ENCODE peak calls at places on chromosomes 6 and 20, in five cellular contexts. Q is HepG2, E is K562, M is GM12878, Y is HCT116. S is an unnamed sample. For H3K4me1, the result is how much of the 10 kb centered on the place peaks cover.

GRCh38 chr6:5746392-5747140 is 260.2 kb downstream of the NRN1 start:
- DNase-seq in M (no peak), E (peak), Y (no peak), Q (no peak), S (no peak)

GRCh38 chr6:22328499-22328898 is 31.7 kb upstream of the PRL start:
- DNase-seq in M (no peak), E (no peak), Y (no peak), Q (no peak), S (no peak)

GRCh38 chr6:114181629-114182028 is 161.2 kb downstream of the HS3ST5 start:
- DNase-seq in M (no peak), E (no peak), Q (no peak), Y (no peak), S (no peak)

GRCh38 chr6:108168980-108169800 is 3.4 kb downstream of the NR2E1 start:
- DNase-seq in E (no peak), M (no peak), Y (no peak), Q (no peak), S (no peak)

GRCh38 chr6:152398316-152398715 is 238.8 kb downstream of the SYNE1 start:
- DNase-seq in M (no peak), E (no peak), Q (no peak), Y (no peak), S (no peak)

GRCh38 chr6:170011233-170012142 is 260.1 kb downstream of the ERMARD start:
- DNase-seq in M (no peak), Y (no peak), Q (no peak), E (no peak), S (no peak)

GRCh38 chr20:31845300-31845863 is at the start of gene FOXS1:
- DNase-seq in E (no peak), Q (no peak), Y (no peak), M (no peak), S (no peak)

GRCh38 chr6:170583736-170584180 is 679 bp downstream of the PDCD2 start:
- DNase-seq in E (no peak), M (no peak), Q (no peak), Y (no peak), S (no peak)

GRCh38 chr6:122839477-122839876 is 50.4 kb downstream of the SMPDL3A start:
- DNase-seq in Y (peak), M (no peak), Q (peak), E (peak), S (peak)

GRCh38 chr20:5067877-5068276 is 51.9 kb downstream of the PCNA start:
- DNase-seq in M (no peak), E (no peak), Q (no peak), Y (no peak), S (no peak)

GRCh38 chr6:66808771-66809170 is 1101.7 kb upstream of the EYS start:
- DNase-seq in M (no peak), E (no peak), Y (no peak), Q (no peak), S (no peak)

GRCh38 chr6:130928993-130929678 is 101.9 kb downstream of the SMLR1 start:
- DNase-seq in M (no peak), Y (no peak), Q (no peak), E (no peak), S (no peak)

GRCh38 chr20:23120936-23121765 is 35.0 kb upstream of the CD93 start:
- DNase-seq in E (peak), Y (no peak), Q (no peak), M (no peak), S (no peak)

GRCh38 chr6:170135821-170136471 is 154.9 kb downstream of the DLL1 start:
- DNase-seq in Y (no peak), E (no peak), Q (no peak), M (no peak), S (no peak)

GRCh38 chr20:38228436-38228835 is 32.1 kb downstream of the KIAA1755 start:
- DNase-seq in M (no peak), Q (no peak), Y (no peak), E (peak), S (no peak)

GRCh38 chr6:92647630-92648029 is 771.7 kb downstream of the EPHA7 start:
- DNase-seq in E (no peak), Q (peak), M (no peak), Y (no peak), S (no peak)

GRCh38 chr20:8124639-8125038 is 7.4 kb upstream of the PLCB1 start:
- DNase-seq in M (no peak), Y (no peak), Q (no peak), E (no peak), S (no peak)

GRCh38 chr20:39117486-39117885 is 155.3 kb downstream of the DHX35 start:
- DNase-seq in Y (peak), M (no peak), E (no peak), Q (peak), S (no peak)

GRCh38 chr20:47506335-47506734 is 4.6 kb downstream of the NCOA3 start:
- DNase-seq in Q (no peak), Y (no peak), E (no peak), M (no peak), S (no peak)

GRCh38 chr6:46234156-46234556 is 63.4 kb upstream of the ENPP5 start:
- DNase-seq in Y (no peak), E (no peak), Q (no peak), M (no peak), S (no peak)

GRCh38 chr6:92779758-92780157 is 639.6 kb downstream of the EPHA7 start:
- DNase-seq in Q (no peak), M (no peak), E (no peak), Y (no peak), S (no peak)

GRCh38 chr6:144922120-144922722 is 637.1 kb downstream of the UTRN start:
- DNase-seq in Q (no peak), E (no peak), Y (no peak), M (no peak), S (no peak)

GRCh38 chr6:33620584-33621395 is at the start of gene ITPR3:
- DNase-seq in E (peak), Q (no peak), Y (peak), M (peak), S (no peak)

GRCh38 chr6:163694988-163695942 is 280.7 kb downstream of the QKI start:
- DNase-seq in Q (peak), M (no peak), E (no peak), Y (no peak), S (no peak)

GRCh38 chr6:41887355-41887754 is 7.8 kb downstream of the USP49 start:
- DNase-seq in E (no peak), Q (no peak), M (no peak), Y (no peak), S (no peak)

GRCh38 chr6:158867381-158868121 is 48.4 kb upstream of the EZR start:
- DNase-seq in Y (peak), E (no peak), M (no peak), Q (no peak), S (no peak)

GRCh38 chr20:34578521-34579147 is 20.1 kb downstream of the MAP1LC3A start:
- DNase-seq in M (no peak), Y (no peak), Q (no peak), E (no peak), S (no peak)

GRCh38 chr6:133380047-133380446 is 138.9 kb downstream of the EYA4 start:
- DNase-seq in M (no peak), Y (no peak), Q (no peak), E (no peak), S (no peak)

GRCh38 chr6:21949211-21949801 is 347.5 kb downstream of the PRL start:
- DNase-seq in Y (no peak), M (no peak), Q (peak), E (no peak), S (no peak)

GRCh38 chr6:116542426-116542825 is 3.1 kb downstream of the TRAPPC3L start:
- DNase-seq in E (no peak), M (no peak), Q (no peak), Y (no peak), S (no peak)

GRCh38 chr20:41170386-41171105 is 33.2 kb downstream of the PLCG1 start:
- DNase-seq in Q (no peak), Y (no peak), M (no peak), E (no peak), S (no peak)

GRCh38 chr20:2693286-2693995 is 861 bp downstream of the EBF4 start:
- DNase-seq in M (no peak), E (no peak), Q (no peak), Y (no peak), S (no peak)

GRCh38 chr6:164396071-164397047 is 913.0 kb downstream of the C6orf118 start:
- DNase-seq in Q (no peak), E (no peak), M (no peak), Y (no peak), S (no peak)

GRCh38 chr20:51378171-51378928 is 164.2 kb downstream of the NFATC2 start:
- DNase-seq in Y (no peak), M (no peak), Q (no peak), E (peak), S (no peak)

GRCh38 chr20:19757973-19758887 is at the start of gene RIN2:
- DNase-seq in E (no peak), Y (peak), M (no peak), Q (peak), S (peak)

DNA sequence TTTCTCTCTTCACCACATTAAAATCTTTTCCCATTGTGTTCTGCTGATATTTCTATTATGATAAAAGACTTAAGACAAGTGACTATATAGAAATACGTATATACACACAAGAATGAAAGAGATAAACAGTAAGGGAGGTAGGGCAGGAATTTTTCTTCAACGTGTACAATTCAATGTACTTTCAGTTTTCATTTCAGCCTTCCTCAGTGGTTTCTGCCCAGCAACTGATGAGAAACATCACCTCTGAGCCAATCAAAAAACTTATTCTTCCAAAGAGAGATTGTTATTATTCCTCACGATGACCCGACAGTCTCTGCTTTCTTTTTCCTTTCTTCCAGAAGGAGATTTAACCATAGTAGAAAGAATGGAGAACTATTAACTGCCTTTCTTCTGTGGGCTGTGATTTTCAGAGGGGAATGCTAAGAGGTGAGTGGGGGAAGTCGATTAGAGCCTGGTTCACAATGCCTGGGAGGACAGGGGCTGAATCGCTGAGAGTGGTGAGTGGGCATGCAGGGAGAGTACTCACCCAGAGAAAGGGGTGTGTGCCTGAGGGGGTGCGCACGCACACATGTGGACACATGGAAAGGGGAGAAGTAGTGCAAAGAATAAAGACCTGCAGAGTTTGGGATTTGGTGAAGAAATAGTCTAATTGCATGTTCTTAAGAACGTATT is at the start of gene BTN3A1:
- DNase-seq in Q (peak), Y (peak), M (peak), E (peak), S (peak)
- H3K4me1 ChIP-seq in Q (under half), Y (under half), M (under half), E (under half), S (under half)

GRCh38 chr6:52362443-52363221 is 681 bp downstream of the PAQR8 start:
- DNase-seq in Y (no peak), E (peak), M (no peak), Q (no peak), S (no peak)
- H3K27ac ChIP-seq in Y (peak), E (peak), M (peak), Q (peak), S (peak)

DNA sequence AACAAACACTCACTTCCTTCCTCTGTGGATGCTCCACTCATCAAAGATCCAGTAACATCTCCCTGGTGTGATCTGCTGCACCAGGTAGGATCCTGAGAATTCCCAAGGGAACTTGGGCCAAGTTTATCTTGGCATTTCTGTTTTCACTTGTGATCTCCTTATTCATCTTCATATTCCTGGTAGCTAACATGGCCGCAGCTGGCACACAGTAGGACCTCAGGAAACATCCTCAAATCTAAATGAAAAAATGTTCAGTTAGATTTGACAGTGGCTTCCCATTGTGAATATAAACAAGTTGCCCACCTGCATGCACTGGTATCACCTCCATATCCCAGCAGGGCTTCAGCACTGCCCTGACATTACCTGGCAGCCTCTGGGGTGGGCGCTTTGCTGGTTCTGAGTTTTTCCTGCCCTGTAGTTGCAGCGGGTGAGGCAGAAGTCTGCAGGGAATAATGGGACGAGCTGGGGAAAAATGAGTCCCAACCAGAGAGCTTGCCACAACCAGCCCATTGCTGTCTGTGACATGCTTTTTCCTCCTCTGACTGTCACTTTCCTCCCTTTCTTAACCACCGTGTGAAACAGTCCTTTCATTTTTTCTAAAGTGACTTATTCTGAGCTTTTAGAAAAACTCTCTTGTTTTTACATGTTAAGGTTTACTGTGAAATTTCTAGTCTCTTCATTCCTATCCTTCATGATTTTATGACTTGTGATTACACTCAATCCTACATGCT is 9.4 kb upstream of the DSTN start:
- DNase-seq in Y (no peak), Q (no peak), M (no peak), E (no peak), S (no peak)
- TF ChIP-seq SIN3A in Y (no peak), Q (no peak), M (no peak), E (no peak), S (no peak)

DNA sequence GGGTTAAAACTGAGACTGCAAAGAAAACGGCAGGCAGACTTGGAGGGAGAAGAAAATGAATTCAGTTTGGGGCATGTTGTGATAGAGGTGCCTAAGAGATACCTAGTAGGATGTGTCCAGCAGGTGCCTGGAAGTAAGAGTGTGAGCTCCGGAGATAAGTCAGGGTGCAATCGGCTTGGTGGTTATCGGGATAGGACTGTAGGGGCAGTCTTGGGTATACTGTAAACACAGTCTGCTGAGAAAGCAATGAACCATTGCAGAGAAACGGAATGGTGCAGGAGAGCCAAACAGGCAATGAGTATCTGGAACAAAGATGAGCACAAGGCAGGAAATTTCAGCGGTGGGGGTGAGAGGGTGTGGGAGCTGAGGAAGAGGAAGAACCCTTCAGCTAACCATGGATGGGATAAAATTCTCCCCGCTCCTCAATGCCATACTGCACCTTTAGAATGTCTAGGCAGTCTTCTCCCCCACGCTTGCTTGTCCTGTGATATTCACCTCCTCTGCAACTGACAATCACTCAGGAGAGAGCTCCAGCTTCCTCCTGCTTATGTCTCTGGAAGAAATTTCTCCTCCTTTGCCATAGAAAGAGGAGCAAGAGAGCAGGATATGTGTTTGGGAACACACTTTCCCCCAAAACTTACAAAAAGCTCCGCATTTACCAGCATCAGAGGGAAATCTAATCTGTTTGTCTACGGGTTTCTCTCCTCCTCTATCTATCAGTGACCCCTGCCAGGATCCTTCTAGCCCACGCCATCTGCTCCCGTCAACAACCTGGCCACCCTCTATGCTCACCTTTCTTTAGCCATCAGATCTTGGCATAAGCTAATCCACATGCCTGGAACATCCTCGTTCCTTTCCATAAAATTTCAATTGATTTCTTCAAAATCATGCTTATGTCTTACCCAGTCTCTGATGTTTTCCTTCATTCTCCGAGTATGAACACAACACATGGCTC is 381.7 kb upstream of the JARID2 start:
- DNase-seq in Q (no peak), M (no peak), E (peak), Y (no peak), S (no peak)
- H3K4me1 ChIP-seq in Q (under half), M (under half), E (under half), Y (under half), S (under half)

GRCh38 chr20:1265916-1266166 is 253 bp upstream of the SNPH start:
- DNase-seq in M (no peak), Y (no peak), Q (no peak), E (no peak), S (no peak)
- H3K27ac ChIP-seq in M (no peak), Y (peak), Q (no peak), E (peak), S (peak)

GRCh38 chr6:74044417-74045096 is 348.6 kb downstream of the CD109 start:
- DNase-seq in Y (no peak), Q (no peak), M (no peak), E (no peak), S (no peak)
- TF ChIP-seq SIN3A in Y (no peak), Q (no peak), M (no peak), E (no peak), S (no peak)

GRCh38 chr6:89353118-89353556 is 615 bp upstream of the UBE2J1 start:
- DNase-seq in M (no peak), Q (no peak), Y (no peak), E (no peak), S (no peak)

GRCh38 chr6:89351632-89352328 is 742 bp downstream of the UBE2J1 start:
- DNase-seq in E (no peak), Q (no peak), M (no peak), Y (no peak), S (no peak)

GRCh38 chr6:89352329-89353117 is at the start of gene UBE2J1:
- DNase-seq in E (peak), Q (peak), M (no peak), Y (peak), S (no peak)

GRCh38 chr6:89355511-89356185 is 3.1 kb upstream of the UBE2J1 start:
- DNase-seq in Q (no peak), E (no peak), Y (no peak), M (no peak), S (no peak)

GRCh38 chr6:89353702-89354392 is 1.3 kb upstream of the UBE2J1 start:
- DNase-seq in Y (no peak), Q (peak), M (no peak), E (no peak), S (no peak)
- H3K4me1 ChIP-seq in Y (under half), Q (under half), M (half or more), E (under half), S (under half)

GRCh38 chr6:125753218-125753936 is 3.9 kb downstream of the HEY2 start:
- DNase-seq in M (no peak), Q (peak), Y (peak), E (no peak), S (no peak)
- H3K27ac ChIP-seq in M (no peak), Q (no peak), Y (no peak), E (no peak), S (no peak)

S was measured in Panc1.